ENCODE peak calls at places on chromosomes 4 and X, in four cellular contexts. H is H1, G is K562, J is GM12878. E is an unnamed sample.

GRCh38 chr4:120769227-120769626 is 153.3 kb downstream of the PRDM5 start:
- DNase-seq in H (no peak), G (no peak), J (no peak), E (no peak)

GRCh38 chrX:124228849-124229248 is 103.6 kb upstream of the TEX13D start:
- DNase-seq in H (no peak), G (no peak), J (no peak), E (no peak)

GRCh38 chr4:170674176-170674575 is 584.4 kb upstream of the AADAT start:
- DNase-seq in H (no peak), G (no peak), J (no peak), E (no peak)

GRCh38 chr4:40890764-40891163 is 141.0 kb downstream of the NSUN7 start:
- DNase-seq in H (no peak), G (no peak), J (no peak), E (no peak)

GRCh38 chrX:106730385-106730784 is 3.9 kb downstream of the RNF128 start:
- DNase-seq in H (no peak), G (no peak), J (no peak), E (peak)

GRCh38 chrX:10239611-10240064 is 82.9 kb downstream of the CLCN4 start:
- DNase-seq in H (no peak), G (no peak), J (no peak), E (no peak)

GRCh38 chr4:6917445-6918241 is 8.0 kb downstream of the TBC1D14 start:
- DNase-seq in H (no peak), G (peak), J (no peak), E (peak)

GRCh38 chrX:135170877-135171519 is at the start of gene CT55:
- DNase-seq in H (no peak), G (peak), J (no peak), E (no peak)

GRCh38 chr4:52892880-52893279 is 30.8 kb downstream of the RASL11B start:
- DNase-seq in H (no peak), G (no peak), J (no peak), E (no peak)

GRCh38 chrX:39063037-39063436 is 261.8 kb downstream of the MID1IP1 start:
- DNase-seq in H (no peak), G (no peak), J (no peak), E (no peak)

GRCh38 chr4:71009796-71010588 is 16.5 kb downstream of the DCK start:
- DNase-seq in H (no peak), G (peak), J (no peak), E (peak)

GRCh38 chr4:8159522-8160232 is 1.1 kb upstream of the ABLIM2 start:
- DNase-seq in H (no peak), G (no peak), J (no peak), E (no peak)

GRCh38 chr4:173218411-173219125 is 50.0 kb downstream of the GALNT7 start:
- DNase-seq in H (no peak), G (peak), J (no peak), E (no peak)

DNA sequence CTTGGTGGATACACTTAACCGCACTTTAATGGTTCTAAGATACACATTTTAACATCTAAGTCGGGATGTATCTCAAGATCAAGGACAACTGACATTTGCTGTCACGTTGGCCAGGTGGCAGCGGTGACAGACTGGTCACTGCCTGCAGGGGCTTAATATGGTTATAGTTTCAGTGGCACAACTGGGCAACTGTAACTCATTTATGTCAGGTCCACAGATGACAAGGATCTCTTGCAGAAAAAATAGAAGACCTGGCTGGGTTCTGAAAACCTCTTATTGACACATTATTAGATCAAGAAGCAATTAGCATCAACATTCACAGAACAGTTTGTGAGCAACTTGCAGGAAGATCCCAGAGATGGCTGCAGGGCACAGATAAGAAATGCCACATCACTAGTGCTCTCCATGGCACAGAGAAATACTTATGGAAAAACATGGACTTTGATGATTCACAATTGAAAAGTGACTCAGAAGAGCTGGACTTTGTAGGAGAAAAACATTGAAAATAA is 99.6 kb upstream of the SORBS2 start:
- DNase-seq in H (no peak), G (no peak), J (no peak), E (no peak)
- TF ChIP-seq POLR2AphosphoS5 in H (no peak), G (no peak), J (no peak), E (no peak)

GRCh38 chr4:1330761-1331590 is 16.0 kb upstream of the UVSSA start:
- DNase-seq in H (no peak), G (no peak), J (no peak), E (no peak)

GRCh38 chr4:1328267-1329155 is 18.5 kb upstream of the UVSSA start:
- DNase-seq in H (no peak), G (no peak), J (no peak), E (no peak)

GRCh38 chr4:1331591-1332353 is 15.2 kb upstream of the UVSSA start:
- DNase-seq in H (no peak), G (no peak), J (no peak), E (no peak)

GRCh38 chr4:1327526-1328266 is 19.3 kb upstream of the UVSSA start:
- DNase-seq in H (no peak), G (no peak), J (no peak), E (no peak)

DNA sequence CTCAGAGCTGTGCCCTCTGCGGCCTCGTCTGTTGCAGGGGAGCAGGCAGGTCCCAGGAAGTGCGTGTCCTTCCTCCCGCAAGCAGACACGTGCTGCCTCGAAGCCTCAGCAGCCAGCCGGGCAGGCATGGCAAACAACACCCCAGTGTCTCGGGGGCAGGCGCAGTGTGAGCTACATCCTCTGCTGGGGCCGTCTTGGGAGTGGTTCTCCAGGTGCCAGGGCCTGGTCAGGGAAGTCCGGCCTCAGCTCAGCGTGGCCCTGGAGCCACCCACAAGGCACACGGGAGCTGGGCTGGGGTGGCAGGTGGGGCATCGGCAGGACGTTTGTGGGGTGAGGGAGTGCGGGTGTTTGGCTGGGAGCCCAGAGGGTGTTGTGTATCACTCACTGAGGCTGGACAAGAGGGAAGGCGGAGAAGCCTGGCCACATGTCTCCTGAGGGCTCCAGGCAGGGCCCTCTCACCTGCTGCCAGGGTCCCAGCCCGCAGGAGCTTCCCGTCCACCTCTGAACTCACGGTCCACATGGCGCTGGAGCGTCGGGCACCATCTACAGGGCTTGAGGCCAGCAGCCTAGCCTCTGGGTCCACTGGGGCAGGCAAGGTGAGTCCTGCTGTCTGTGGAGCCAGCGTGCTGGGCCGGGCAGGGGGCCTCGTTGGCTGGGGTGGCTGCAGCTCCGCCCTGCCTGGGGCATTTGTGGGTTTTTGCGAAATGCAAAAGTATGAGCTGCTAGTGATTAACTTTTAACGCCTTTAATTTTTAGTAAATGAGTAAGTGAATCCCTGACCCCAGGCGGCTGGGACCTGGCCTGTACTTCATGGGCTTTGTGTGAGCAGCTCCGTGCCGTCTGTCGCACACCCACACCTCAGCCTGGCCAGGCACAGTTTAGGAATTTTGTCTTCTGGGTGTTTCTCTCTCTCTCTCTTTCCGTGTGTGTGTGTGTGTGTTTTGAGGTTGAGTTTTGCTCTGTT is 17.3 kb upstream of the UVSSA start:
- DNase-seq in H (no peak), G (no peak), J (no peak), E (no peak)
- TF ChIP-seq SRF in H (no peak), G (no peak), J (no peak), E (no peak)

GRCh38 chrX:112473654-112474053 is 206.1 kb downstream of the LHFPL1 start:
- DNase-seq in H (no peak), G (no peak), J (no peak), E (no peak)
- TF ChIP-seq GABPA in H (no peak), G (no peak), J (no peak), E (no peak)

DNA sequence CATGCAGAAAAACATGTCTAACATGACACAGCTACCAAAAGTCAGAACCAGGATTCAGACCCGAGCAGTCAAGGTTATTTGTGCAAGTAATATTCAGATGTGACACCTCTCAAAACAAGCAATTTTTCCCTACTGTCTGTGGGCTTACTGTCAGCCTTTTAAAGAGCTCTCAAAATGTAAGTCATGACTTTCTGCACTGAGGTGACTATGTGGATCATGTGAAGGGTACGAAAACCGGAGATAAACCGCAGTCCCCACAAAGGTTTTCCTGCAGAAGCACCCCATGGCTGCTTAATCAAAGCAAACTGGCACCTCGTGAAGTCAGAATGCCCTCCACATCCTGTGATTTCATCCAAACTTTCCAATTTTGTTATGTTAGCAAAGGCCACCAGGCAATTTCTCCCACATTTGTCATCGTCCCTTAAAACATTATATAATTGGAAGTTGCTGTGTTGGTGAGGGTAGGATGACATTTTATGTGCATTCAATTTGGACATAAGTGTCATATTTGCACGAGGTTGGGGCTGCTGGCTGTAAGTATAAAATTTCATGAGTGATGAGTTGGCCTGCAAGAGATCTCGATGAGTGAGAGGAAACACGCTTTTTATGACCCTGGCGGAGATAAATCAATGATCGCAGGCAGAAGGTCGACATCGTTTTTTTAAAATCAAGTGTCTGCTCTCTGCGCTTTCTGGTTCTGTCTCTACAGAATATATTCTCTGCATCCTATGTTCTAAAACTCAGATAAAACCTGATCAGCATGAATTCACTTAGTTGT is 161.2 kb downstream of the STK32B start:
- DNase-seq in H (no peak), G (no peak), J (no peak), E (no peak)
- TF ChIP-seq POLR2AphosphoS5 in H (no peak), G (no peak), J (no peak), E (no peak)

E was measured in HepG2.